ENCODE peak calls at places on chromosomes 11 and 22, in nine cellular contexts. W is OCI-LY7, A is A549, M is IMR-90, T is MM.1S, K is K562, Q is GM23338, J is neural progenitor cell, C is HepG2. P is an unnamed sample.
A peak's percentile ranks its signal among the peaks of the same experiment; 100 is the strongest.

GRCh38 chr11:7436657-7437056 is 48.6 kb upstream of the OLFML1 start:
- DNase-seq in J (no peak), K (no peak), W (peak; percentile 89), M (no peak), A (no peak), Q (no peak), C (no peak), T (peak; percentile 36), P (no peak)

GRCh38 chr22:39220897-39221850 is 23.6 kb downstream of the PDGFB start:
- DNase-seq in J (no peak), T (peak; percentile 37), W (no peak), Q (no peak), C (no peak), M (peak; percentile 34), K (no peak), A (no peak), P (peak; percentile 66)

GRCh38 chr11:72239296-72239848 is 4.6 kb downstream of the PHOX2A start:
- DNase-seq in C (no peak), T (no peak), Q (peak; percentile 78), A (no peak), K (no peak), J (peak; percentile 73), W (no peak), M (peak; percentile 38), P (no peak)

GRCh38 chr11:33383075-33383919 is 126.1 kb downstream of the HIPK3 start:
- DNase-seq in K (no peak), J (no peak), M (no peak), W (peak; percentile 69), T (no peak), Q (no peak), A (no peak), C (no peak), P (no peak)

GRCh38 chr11:13207665-13208594 is 69.7 kb upstream of the BMAL1 start:
- DNase-seq in K (peak; percentile 22), C (peak; percentile 54), T (peak; percentile 8), Q (peak; percentile 33), M (peak; percentile 84), W (no peak), J (no peak), A (peak; percentile 23), P (peak; percentile 74)

GRCh38 chr22:31588970-31589675 is 72.9 kb downstream of the PISD start:
- DNase-seq in Q (no peak), T (no peak), A (no peak), J (no peak), K (no peak), M (no peak), C (peak; percentile 69), W (no peak), P (no peak)

GRCh38 chr22:43554694-43555365 is 143.0 kb downstream of the MPPED1 start:
- DNase-seq in W (no peak), J (no peak), C (no peak), Q (no peak), K (no peak), T (no peak), M (no peak), A (no peak), P (no peak)

GRCh38 chr11:69157156-69157821 is 1.6 kb downstream of the SMIM38 start:
- DNase-seq in A (no peak), K (peak; percentile 57), M (peak; percentile 77), W (no peak), J (peak; percentile 87), T (no peak), C (peak; percentile 91), Q (peak; percentile 27), P (peak; percentile 49)

GRCh38 chr22:22753526-22754267 is 109.3 kb downstream of the GGTLC2 start:
- DNase-seq in K (peak; percentile 100), W (peak; percentile 86), J (peak; percentile 70), Q (peak; percentile 86), M (peak; percentile 21), C (peak; percentile 47), T (peak; percentile 87), A (peak; percentile 54), P (peak; percentile 5)

GRCh38 chr22:28560005-28560742 is 119.5 kb downstream of the TTC28 start:
- DNase-seq in J (no peak), C (no peak), T (no peak), K (peak; percentile 73), W (no peak), Q (no peak), M (peak; percentile 82), A (peak; percentile 65), P (peak; percentile 50)

GRCh38 chr11:2415601-2416380 is 15.2 kb downstream of the TSSC4 start:
- DNase-seq in C (no peak), M (no peak), J (no peak), W (no peak), K (peak; percentile 55), T (no peak), Q (peak; percentile 54), A (no peak), P (no peak)
- TF ChIP-seq CTCF in C (no peak), M (no peak), J (peak; percentile 6), W (no peak), K (peak; percentile 61), T (peak; percentile 27), Q (peak; percentile 13), A (no peak), P (no peak)

GRCh38 chr11:46049325-46049860 is 71.9 kb downstream of the PHF21A start:
- DNase-seq in T (no peak), Q (no peak), J (peak; percentile 26), C (no peak), W (no peak), M (no peak), A (no peak), K (no peak), P (no peak)

GRCh38 chr11:46050065-46050464 is 71.2 kb downstream of the PHF21A start:
- DNase-seq in W (no peak), Q (peak; percentile 58), M (peak; percentile 85), T (no peak), K (no peak), A (no peak), J (peak; percentile 75), C (peak; percentile 27), P (peak; percentile 67)

GRCh38 chr11:46048198-46048597 is 73.1 kb downstream of the PHF21A start:
- DNase-seq in Q (no peak), W (no peak), K (no peak), C (no peak), J (no peak), M (no peak), A (no peak), T (no peak), P (no peak)

GRCh38 chr11:46051102-46051501 is 70.2 kb downstream of the PHF21A start:
- DNase-seq in J (no peak), M (no peak), A (no peak), C (no peak), W (no peak), K (no peak), T (no peak), Q (no peak), P (no peak)

DNA sequence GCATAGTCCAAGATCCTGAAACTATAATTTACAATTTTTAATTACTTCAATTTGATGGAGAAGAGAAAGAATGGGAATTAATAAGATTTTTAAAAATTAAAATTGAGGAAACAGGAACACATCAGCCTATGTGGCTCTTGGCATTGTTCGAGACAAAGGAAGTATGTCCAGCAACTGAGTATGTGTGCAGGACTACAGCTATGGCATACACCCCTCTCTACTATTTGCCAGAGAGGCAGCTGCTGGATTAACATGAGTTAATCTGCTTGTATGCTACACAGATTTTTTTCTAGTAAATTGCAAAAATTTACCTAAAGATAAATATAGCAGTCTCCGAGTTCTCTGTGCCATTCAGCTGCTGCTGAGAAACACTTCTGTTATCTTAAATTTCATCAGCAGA is 70.6 kb downstream of the PHF21A start:
- DNase-seq in Q (no peak), C (no peak), T (no peak), A (no peak), W (no peak), M (no peak), J (no peak), K (no peak), P (no peak)
- H3K4me2 ChIP-seq in Q (peak overlapping the region; percentile 33), C (no peak overlapping the region), T (no peak overlapping the region), A (no peak overlapping the region), W (no peak overlapping the region), M (peak overlapping the region; percentile 8), J (peak overlapping the region; percentile 59), K (no peak overlapping the region), P (no peak overlapping the region)

DNA sequence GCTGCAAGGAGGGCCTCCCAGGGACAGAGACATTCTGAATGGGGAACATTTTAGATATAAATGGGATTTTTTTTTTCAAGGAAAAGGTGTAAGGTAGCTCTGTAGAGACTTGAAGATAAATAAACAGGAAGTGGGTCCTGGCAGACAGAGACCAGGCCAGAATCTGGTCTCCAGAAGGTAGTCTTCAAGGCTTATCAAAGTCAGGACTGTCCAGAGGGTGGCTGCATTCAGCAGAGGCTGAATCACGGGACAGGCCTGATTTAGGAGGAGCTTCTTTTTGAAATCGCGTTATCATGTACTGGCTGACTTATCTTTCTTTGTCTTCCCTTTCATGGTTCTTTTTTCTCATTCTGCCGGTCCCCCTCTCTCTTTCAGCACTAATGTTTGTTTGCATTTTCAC is 542.9 kb downstream of the NTM start:
- DNase-seq in M (peak; percentile 40), T (no peak), K (no peak), W (no peak), Q (no peak), C (no peak), A (no peak), J (no peak), P (no peak)
- TF ChIP-seq CTCF in M (no peak), T (no peak), K (no peak), W (no peak), Q (no peak), C (no peak), A (no peak), J (no peak), P (no peak)

DNA sequence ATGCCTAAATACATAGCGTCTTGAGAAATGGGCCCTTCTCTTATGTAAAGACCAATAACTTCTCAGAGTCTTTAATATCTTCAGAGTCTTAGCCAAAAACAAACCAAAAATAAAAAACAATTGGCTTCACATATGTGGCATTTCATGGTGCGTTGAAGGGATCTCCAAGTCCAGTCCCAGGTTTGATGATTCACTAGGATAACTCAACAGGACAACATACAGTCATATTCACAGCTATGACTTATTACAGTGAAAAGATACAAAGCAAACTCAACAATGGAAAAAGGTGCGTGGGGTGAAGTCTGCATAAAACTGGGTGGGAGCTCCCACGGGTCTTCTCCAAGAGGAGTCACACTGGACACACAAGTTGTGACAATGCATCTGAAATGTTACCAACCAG is 12.6 kb downstream of the SYTL2 start:
- DNase-seq in M (no peak), K (no peak), A (no peak), C (no peak), Q (no peak), W (no peak), J (no peak), T (no peak), P (no peak)
- H3K4me2 ChIP-seq in M (no peak overlapping the region), K (no peak overlapping the region), A (peak overlapping the region; percentile 16), C (no peak overlapping the region), Q (no peak overlapping the region), W (no peak overlapping the region), J (no peak overlapping the region), T (no peak overlapping the region), P (no peak overlapping the region)

GRCh38 chr11:66956689-66957290 is 1.4 kb downstream of the PC start:
- DNase-seq in T (no peak), Q (peak; percentile 52), K (peak; percentile 8), M (peak; percentile 97), J (peak; percentile 27), C (peak; percentile 65), A (peak; percentile 71), W (peak; percentile 20), P (peak; percentile 81)
- TF ChIP-seq CTCF in T (no peak), Q (peak; percentile 9), K (no peak), M (peak; percentile 35), J (no peak), C (no peak), A (no peak), W (no peak), P (peak; percentile 40)

GRCh38 chr11:70233034-70233433 is 29.9 kb downstream of the FADD start:
- DNase-seq in T (no peak), W (no peak), K (no peak), M (no peak), A (no peak), Q (no peak), J (no peak), C (no peak), P (no peak)
- H3K4me2 ChIP-seq in T (no peak overlapping the region), W (no peak overlapping the region), K (no peak overlapping the region), M (no peak overlapping the region), A (peak overlapping the region; percentile 78), Q (no peak overlapping the region), J (no peak overlapping the region), C (no peak overlapping the region), P (no peak overlapping the region)

P was measured in mammary epithelial cell.